ENCODE peak calls at places on chromosomes 5 and 9, in six cellular contexts. Z, V, U, I, D and X are unnamed samples.

GRCh38 chr9:104386425-104387069 is 117.5 kb upstream of the OR13F1 start:
- DNase-seq in V (peak; percentile 20), Z (peak; percentile 43), U (peak; percentile 52), D (peak; percentile 55), I (no peak), X (no peak)

GRCh38 chr9:16154570-16155078 is 601.8 kb downstream of the CCDC171 start:
- DNase-seq in D (peak; percentile 83), Z (peak; percentile 20), V (peak; percentile 40), U (peak; percentile 63), I (no peak), X (no peak)

GRCh38 chr5:138149530-138149929 is 10.3 kb upstream of the NME5 start:
- DNase-seq in V (no peak), I (no peak), D (no peak), Z (peak; percentile 17), U (no peak), X (no peak)

GRCh38 chr9:137237759-137238726 is 3.0 kb upstream of the TUBB4B start:
- DNase-seq in V (no peak), D (no peak), I (no peak), Z (peak; percentile 46), U (no peak), X (no peak)

GRCh38 chr5:74386571-74387334 is 253.8 kb downstream of the ENC1 start:
- DNase-seq in I (no peak), U (no peak), D (no peak), Z (peak; percentile 87), V (no peak), X (no peak)

GRCh38 chr5:111820072-111820471 is 63.1 kb upstream of the NREP start:
- DNase-seq in Z (peak; percentile 3), U (no peak), V (no peak), I (no peak), D (peak; percentile 16), X (no peak)

GRCh38 chr5:58248221-58248620 is 211.7 kb downstream of the PLK2 start:
- DNase-seq in I (no peak), U (no peak), Z (no peak), V (no peak), D (no peak), X (no peak)

GRCh38 chr5:103259705-103260355 is 1.3 kb downstream of the MACIR start:
- DNase-seq in I (no peak), D (no peak), V (no peak), U (peak; percentile 57), Z (peak; percentile 47), X (peak; percentile 54)

GRCh38 chr5:16160706-16161105 is 18.9 kb downstream of the MARCHF11 start:
- DNase-seq in D (peak; percentile 82), Z (peak; percentile 77), I (peak; percentile 20), V (peak; percentile 47), U (peak; percentile 86), X (peak; percentile 64)

GRCh38 chr9:17134396-17134842 is 421 bp upstream of the CNTLN start:
- DNase-seq in I (no peak), U (no peak), D (peak; percentile 16), Z (peak; percentile 14), V (no peak), X (no peak)

GRCh38 chr5:81794246-81794645 is 43.3 kb upstream of the SSBP2 start:
- DNase-seq in Z (no peak), I (no peak), U (no peak), D (no peak), V (no peak), X (no peak)

GRCh38 chr5:76475936-76476335 is 72.9 kb downstream of the IQGAP2 start:
- DNase-seq in Z (no peak), I (no peak), V (no peak), U (no peak), D (peak; percentile 39), X (no peak)

GRCh38 chr5:5584751-5585150 is 162.3 kb downstream of the ICE1 start:
- DNase-seq in Z (no peak), V (no peak), D (no peak), I (no peak), U (no peak), X (no peak)

GRCh38 chr5:166499452-166500240 is 1791.8 kb upstream of the WWC1 start:
- DNase-seq in V (no peak), D (no peak), U (no peak), I (no peak), Z (no peak), X (no peak)

GRCh38 chr5:172525633-172526360 is 71.5 kb upstream of the SH3PXD2B start:
- DNase-seq in D (no peak), U (no peak), Z (no peak), I (no peak), V (no peak), X (no peak)

GRCh38 chr9:37971107-37971459 is 67.2 kb upstream of the SLC25A51 start:
- DNase-seq in Z (peak; percentile 35), D (no peak), U (no peak), I (no peak), V (no peak), X (no peak)

GRCh38 chr5:393846-394275 is 49.1 kb upstream of the EXOC3 start:
- DNase-seq in I (no peak), U (peak; percentile 29), D (peak; percentile 50), V (no peak), Z (no peak), X (no peak)

GRCh38 chr5:61177070-61177469 is 14.8 kb upstream of the SMIM15 start:
- DNase-seq in D (no peak), I (no peak), V (no peak), Z (no peak), U (no peak), X (no peak)

GRCh38 chr9:135079018-135079417 is 8.4 kb upstream of the OLFM1 start:
- DNase-seq in D (no peak), Z (no peak), V (no peak), U (no peak), I (peak; percentile 4), X (no peak)

GRCh38 chr9:72327631-72328030 is 37.4 kb downstream of the ZFAND5 start:
- DNase-seq in V (no peak), I (no peak), D (no peak), Z (no peak), U (no peak), X (no peak)

GRCh38 chr9:116987902-116988301 is 300.8 kb downstream of the TRIM32 start:
- DNase-seq in V (no peak), D (no peak), U (no peak), I (no peak), Z (no peak), X (no peak)

GRCh38 chr9:80498165-80498564 is 926.4 kb downstream of the TLE4 start:
- DNase-seq in U (no peak), I (no peak), D (no peak), Z (no peak), V (no peak), X (no peak)

DNA sequence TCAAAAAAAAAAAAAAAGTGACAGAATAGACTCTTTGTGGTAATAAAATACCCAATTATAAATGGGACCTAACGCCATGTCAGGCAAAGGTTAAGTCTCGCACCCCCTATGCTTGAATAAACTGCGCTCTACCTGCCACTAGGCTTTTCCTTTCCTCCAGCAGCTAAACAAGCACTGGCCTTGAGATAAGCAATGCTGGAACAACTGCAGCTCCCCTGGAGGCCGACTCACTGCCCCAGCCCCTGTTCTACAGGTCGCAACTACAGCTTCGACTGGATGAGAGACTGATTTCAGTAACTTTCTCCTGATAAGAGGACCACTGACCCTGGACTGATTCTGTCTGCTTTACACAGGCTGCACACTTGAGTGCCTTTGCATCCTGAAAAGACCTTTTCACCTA is 210.2 kb downstream of the HSPA4 start:
- DNase-seq in U (peak; percentile 44), I (no peak), V (no peak), D (peak; percentile 58), Z (no peak), X (no peak)
- TF ChIP-seq CTCF in U (no peak), I (no peak), V (no peak), D (no peak), Z (no peak), X (no peak)

GRCh38 chr5:158822099-158822498 is 277.6 kb downstream of the EBF1 start:
- DNase-seq in I (no peak), Z (no peak), U (no peak), V (no peak), D (no peak), X (no peak)

GRCh38 chr5:158820891-158821290 is 278.8 kb downstream of the EBF1 start:
- DNase-seq in I (no peak), V (no peak), D (no peak), Z (no peak), U (no peak), X (no peak)

GRCh38 chr5:158821321-158821720 is 278.4 kb downstream of the EBF1 start:
- DNase-seq in D (no peak), U (no peak), I (no peak), Z (no peak), V (no peak), X (no peak)

GRCh38 chr5:158819095-158819494 is 280.6 kb downstream of the EBF1 start:
- DNase-seq in D (no peak), V (no peak), U (no peak), Z (no peak), I (no peak), X (no peak)

GRCh38 chr5:158819840-158820620 is 279.7 kb downstream of the EBF1 start:
- DNase-seq in U (no peak), I (no peak), Z (peak; percentile 53), V (no peak), D (no peak), X (no peak)
- H3K4me3 ChIP-seq in U (no peak overlapping the region), I (no peak overlapping the region), Z (no peak overlapping the region), V (no peak overlapping the region), D (no peak overlapping the region), X (no peak overlapping the region)

DNA sequence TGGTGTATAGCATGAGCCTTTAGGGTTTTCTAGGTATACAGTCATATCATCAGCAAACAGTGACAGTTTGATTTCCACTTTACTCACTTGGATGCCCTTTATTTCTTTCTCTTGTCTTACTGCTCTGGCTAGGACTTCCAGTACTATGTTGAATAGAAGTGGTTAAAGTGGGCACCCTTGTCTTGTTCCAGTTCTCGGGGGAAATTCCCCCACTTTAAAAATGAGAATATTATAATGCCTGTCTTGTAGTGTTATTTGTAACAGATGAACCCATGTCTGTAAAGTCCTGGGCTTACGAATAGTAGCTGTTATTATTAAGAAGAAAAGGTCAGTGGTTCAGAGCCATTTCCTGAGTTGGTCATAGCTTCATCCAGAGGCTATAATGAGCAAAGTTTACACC is 85.0 kb downstream of the CYFIP2 start:
- DNase-seq in U (no peak), D (no peak), I (no peak), Z (no peak), V (no peak), X (no peak)
- H3K36me3 ChIP-seq in U (peaks cover 18% of the 10 kb centered on the region), D (no peaks in the 10 kb centered on the region), I (no peaks in the 10 kb centered on the region), Z (no peaks in the 10 kb centered on the region), V (no peaks in the 10 kb centered on the region), X (no peaks in the 10 kb centered on the region)

GRCh38 chr9:132798817-132799790 is 79.0 kb downstream of the AK8 start:
- DNase-seq in U (peak; percentile 12), D (peak; percentile 37), I (peak; percentile 75), Z (peak; percentile 19), V (peak; percentile 15), X (peak; percentile 93)
- TF ChIP-seq CTCF in U (no peak), D (no peak), I (peak; percentile 60), Z (peak; percentile 16), V (no peak), X (peak; percentile 69)

DNA sequence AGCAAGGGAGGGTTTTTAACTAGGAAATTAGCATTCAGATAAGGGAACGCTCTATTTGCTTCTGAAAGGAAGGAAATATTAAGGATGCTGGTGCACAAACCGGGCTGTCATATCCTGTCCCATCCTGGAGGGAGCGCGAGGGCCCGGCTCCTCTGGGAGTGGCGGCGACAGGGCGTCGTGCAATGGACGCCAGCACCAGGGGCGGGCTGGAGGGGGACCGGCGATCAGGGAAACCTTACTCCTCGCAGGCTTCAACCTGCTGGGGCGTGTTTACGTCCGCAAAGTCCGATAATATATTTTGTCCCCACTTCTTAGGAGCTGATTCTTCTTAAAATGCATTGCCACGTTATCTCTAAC is 197.1 kb upstream of the TBCA start:
- DNase-seq in V (peak; percentile 10), U (peak; percentile 34), D (no peak), I (no peak), Z (no peak), X (peak; percentile 43)
- H3K4me3 ChIP-seq in V (no peak overlapping the region), U (no peak overlapping the region), D (no peak overlapping the region), I (no peak overlapping the region), Z (no peak overlapping the region), X (peak overlapping the region; percentile 69)

GRCh38 chr9:120558454-120558853 is 21.5 kb downstream of the CDK5RAP2 start:
- DNase-seq in Z (no peak), I (no peak), V (no peak), U (no peak), D (no peak), X (no peak)
- H3K36me3 ChIP-seq in Z (peaks cover 6% of the 10 kb centered on the region), I (no peaks in the 10 kb centered on the region), V (peaks cover 2% of the 10 kb centered on the region), U (no peaks in the 10 kb centered on the region), D (no peaks in the 10 kb centered on the region), X (peaks cover 49% of the 10 kb centered on the region)